ENCODE peak calls at places on chromosome X, in eight cellular contexts. Y is WTC11, I is A549, W is SK-N-SH, F is HepG2, N is K562, G is H1, X is GM12878. K is an unnamed sample.

GRCh38 chrX:150094996-150095395 is 156.7 kb upstream of the EOLA2 start:
- DNase-seq in Y (no peak), I (peak), W (no peak), F (no peak), N (no peak), G (no peak), X (no peak), K (no peak)

GRCh38 chrX:154040307-154040756 is 20.6 kb upstream of the IRAK1 start:
- DNase-seq in Y (no peak), I (no peak), W (no peak), F (peak), N (no peak), G (no peak), X (no peak), K (peak)

GRCh38 chrX:77899081-77899828 is at the start of gene COX7B:
- DNase-seq in Y (peak), I (peak), W (peak), F (peak), N (peak), G (peak), X (peak), K (peak)

GRCh38 chrX:107672955-107673378 is 44.7 kb downstream of the PRPS1 start:
- DNase-seq in Y (peak), I (peak), W (peak), F (peak), N (peak), G (no peak), X (no peak), K (peak)

GRCh38 chrX:149505671-149506070 is 565 bp upstream of the IDS start:
- DNase-seq in Y (no peak), I (no peak), W (no peak), F (no peak), N (no peak), G (no peak), X (no peak), K (no peak)

GRCh38 chrX:96987228-96987627 is 103.5 kb downstream of the RPA4 start:
- DNase-seq in Y (no peak), I (no peak), W (no peak), F (no peak), N (no peak), G (no peak), X (no peak), K (peak)

GRCh38 chrX:47384502-47384901 is 14.1 kb downstream of the ZNF157 start:
- DNase-seq in Y (peak), I (peak), W (peak), F (peak), N (peak), G (no peak), X (peak), K (peak)

GRCh38 chrX:9861711-9862110 is 75.5 kb downstream of the SHROOM2 start:
- DNase-seq in Y (no peak), I (no peak), W (no peak), F (peak), N (no peak), G (no peak), X (no peak), K (no peak)

GRCh38 chrX:150570512-150570911 is 2.1 kb downstream of the MTM1 start:
- DNase-seq in Y (no peak), I (no peak), W (no peak), F (peak), N (peak), G (no peak), X (no peak), K (no peak)

GRCh38 chrX:109856974-109857373 is 123.9 kb upstream of the ACSL4 start:
- DNase-seq in Y (no peak), I (peak), W (peak), F (peak), N (peak), G (no peak), X (no peak), K (peak)
- TF ChIP-seq USF2 in Y (no peak), I (no peak), W (no peak), F (no peak), N (no peak), G (no peak), X (no peak), K (no peak)

GRCh38 chrX:41526268-41526667 is 79.1 kb downstream of the NYX start:
- DNase-seq in Y (no peak), I (no peak), W (no peak), F (no peak), N (no peak), G (no peak), X (no peak), K (no peak)
- TF ChIP-seq USF2 in Y (no peak), I (no peak), W (no peak), F (no peak), N (no peak), G (no peak), X (no peak), K (no peak)

DNA sequence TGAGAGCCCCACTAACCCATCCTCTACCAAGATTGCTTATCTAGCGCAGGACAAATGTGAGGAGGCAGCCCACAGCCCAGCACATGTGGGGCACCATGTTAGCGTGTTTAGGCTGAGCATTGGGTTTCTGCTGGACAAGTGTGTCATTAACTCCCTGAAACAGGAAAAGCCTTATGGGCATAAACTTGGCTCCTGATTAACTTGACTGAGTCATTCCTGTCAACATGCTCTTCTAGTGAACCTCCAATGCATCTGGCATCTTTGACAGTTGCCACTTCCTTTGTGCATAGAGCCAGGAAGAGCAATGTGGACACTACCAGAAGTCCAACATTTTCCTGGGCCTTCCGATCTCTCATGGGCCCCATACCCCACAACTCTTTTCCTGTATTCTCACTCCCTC is 2.5 kb downstream of the SPIN2A start:
- DNase-seq in Y (no peak), I (no peak), W (no peak), F (no peak), N (no peak), G (no peak), X (no peak), K (no peak)
- TF ChIP-seq USF2 in Y (no peak), I (no peak), W (no peak), F (no peak), N (no peak), G (no peak), X (no peak), K (no peak)

GRCh38 chrX:22184096-22184495 is 88.6 kb upstream of the CBLL2 start:
- DNase-seq in Y (no peak), I (no peak), W (no peak), F (no peak), N (no peak), G (no peak), X (no peak), K (no peak)
- TF ChIP-seq USF2 in Y (no peak), I (no peak), W (no peak), F (no peak), N (no peak), G (no peak), X (no peak), K (no peak)

GRCh38 chrX:538311-538710 is 92.3 kb upstream of the SHOX start:
- DNase-seq in Y (no peak), I (no peak), W (no peak), F (no peak), N (no peak), G (no peak), X (no peak), K (no peak)

GRCh38 chrX:545488-545887 is 85.1 kb upstream of the SHOX start:
- DNase-seq in Y (no peak), I (no peak), W (no peak), F (no peak), N (no peak), G (no peak), X (no peak), K (no peak)

GRCh38 chrX:536616-537015 is 94.0 kb upstream of the SHOX start:
- DNase-seq in Y (no peak), I (no peak), W (no peak), F (no peak), N (no peak), G (no peak), X (no peak), K (no peak)

GRCh38 chrX:537156-537555 is 93.4 kb upstream of the SHOX start:
- DNase-seq in Y (no peak), I (no peak), W (no peak), F (no peak), N (no peak), G (no peak), X (no peak), K (no peak)

DNA sequence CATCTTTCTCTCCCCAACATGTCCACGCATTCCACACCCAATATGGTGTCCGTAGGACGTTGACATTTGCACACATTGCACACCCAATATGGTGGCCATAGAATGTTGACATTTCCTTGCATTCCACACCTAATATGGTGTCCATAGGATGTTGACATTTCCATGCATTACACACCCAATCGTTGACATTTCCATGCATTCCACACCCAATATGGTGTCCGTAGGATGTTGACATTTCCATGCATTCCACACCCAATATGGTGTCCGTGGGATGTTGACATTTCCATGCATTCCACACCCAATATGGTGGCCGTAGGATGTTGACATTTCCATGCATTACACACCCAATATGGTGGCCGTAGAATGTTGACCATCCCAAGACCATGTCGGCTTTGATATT is 88.4 kb upstream of the SHOX start:
- DNase-seq in Y (no peak), I (peak), W (no peak), F (no peak), N (peak), G (no peak), X (no peak), K (no peak)
- TF ChIP-seq USF2 in Y (no peak), I (no peak), W (no peak), F (no peak), N (no peak), G (no peak), X (no peak), K (no peak)

GRCh38 chrX:131306602-131307001 is 17.5 kb upstream of the IGSF1 start:
- DNase-seq in Y (no peak), I (no peak), W (no peak), F (no peak), N (no peak), G (no peak), X (no peak), K (no peak)
- TF ChIP-seq USF2 in Y (no peak), I (no peak), W (no peak), F (no peak), N (no peak), G (no peak), X (no peak), K (no peak)

GRCh38 chrX:39654183-39654925 is 443.4 kb downstream of the BCOR start:
- DNase-seq in Y (no peak), I (no peak), W (peak), F (no peak), N (no peak), G (no peak), X (no peak), K (no peak)
- TF ChIP-seq USF2 in Y (no peak), I (no peak), W (no peak), F (no peak), N (no peak), G (no peak), X (no peak), K (no peak)

GRCh38 chrX:26651755-26652154 is 435.8 kb downstream of the MAGEB5 start:
- DNase-seq in Y (no peak), I (peak), W (no peak), F (no peak), N (peak), G (no peak), X (no peak), K (no peak)
- TF ChIP-seq USF2 in Y (no peak), I (no peak), W (no peak), F (no peak), N (no peak), G (no peak), X (no peak), K (no peak)